ENCODE peak calls at places on chromosomes 11 and 22, in six cellular contexts. F, C, Y, M, G and Z are unnamed samples.
A peak's percentile ranks its signal among the peaks of the same experiment; 100 is the strongest.

GRCh38 chr22:49266561-49267519 is 560.8 kb downstream of the BRD1 start:
- DNase-seq in F (no peak), C (no peak), Y (no peak), M (no peak), G (no peak), Z (no peak)

GRCh38 chr11:120569903-120570302 is 58.4 kb downstream of the GRIK4 start:
- DNase-seq in F (no peak), C (no peak), Y (no peak), M (no peak), G (no peak), Z (no peak)

GRCh38 chr22:49663311-49663711 is 164.4 kb downstream of the BRD1 start:
- DNase-seq in F (no peak), C (no peak), Y (no peak), M (no peak), G (no peak), Z (no peak)

GRCh38 chr22:37171662-37172061 is 16.4 kb downstream of the C1QTNF6 start:
- DNase-seq in F (no peak), C (no peak), Y (no peak), M (no peak), G (no peak), Z (no peak)

GRCh38 chr22:38871360-38872171 is 450 bp downstream of the CBX6 start:
- DNase-seq in F (no peak), C (peak; percentile 77), Y (no peak), M (peak; percentile 6), G (no peak), Z (peak; percentile 45)

GRCh38 chr11:70122490-70123198 is 44.5 kb downstream of the ANO1 start:
- DNase-seq in F (no peak), C (no peak), Y (no peak), M (no peak), G (no peak), Z (no peak)

GRCh38 chr11:67534070-67534679 is 10.9 kb upstream of the CABP2 start:
- DNase-seq in F (peak; percentile 15), C (no peak), Y (no peak), M (peak; percentile 46), G (no peak), Z (peak; percentile 58)

GRCh38 chr22:44193537-44193896 is 12.8 kb downstream of the PARVG start:
- DNase-seq in F (no peak), C (no peak), Y (no peak), M (no peak), G (no peak), Z (no peak)

GRCh38 chr22:33112606-33113005 is 54.4 kb upstream of the SYN3 start:
- DNase-seq in F (no peak), C (no peak), Y (no peak), M (no peak), G (no peak), Z (no peak)

GRCh38 chr11:15742626-15743243 is 613.6 kb downstream of the SOX6 start:
- DNase-seq in F (no peak), C (no peak), Y (no peak), M (no peak), G (peak; percentile 12), Z (peak; percentile 43)

GRCh38 chr22:25114369-25115362 is 85.0 kb upstream of the CRYBB3 start:
- DNase-seq in F (no peak), C (no peak), Y (no peak), M (no peak), G (no peak), Z (no peak)